ENCODE peak calls at places on chromosome 20, in eight cellular contexts. One of them, this sample, is unnamed.

GRCh38 chr20:47792021-47792618 is 6.8 kb upstream of the SULF2 start:
- DNase-seq in GM04504: peak; percentile 91
- DNase-seq in CD8-positive, alpha-beta memory T cell: no peak
- DNase-seq in neural crest cell: no peak
- DNase-seq in naive thymus-derived CD8-positive, alpha-beta T cell: no peak
- DNase-seq in NCI-H2171 treated with DMSO at 0.1 percent for 48 hours: peak; percentile 83
- DNase-seq in ACHN: peak; percentile 62
- DNase-seq in brain microvascular endothelial cell: peak; percentile 88
- DNase-seq in this sample: peak; percentile 69

GRCh38 chr20:48478370-48478769 is 349.4 kb downstream of the PREX1 start:
- DNase-seq in GM04504: no peak
- DNase-seq in CD8-positive, alpha-beta memory T cell: no peak
- DNase-seq in neural crest cell: no peak
- DNase-seq in naive thymus-derived CD8-positive, alpha-beta T cell: no peak
- DNase-seq in NCI-H2171 treated with DMSO at 0.1 percent for 48 hours: no peak
- DNase-seq in ACHN: no peak
- DNase-seq in brain microvascular endothelial cell: no peak
- DNase-seq in this sample: no peak

GRCh38 chr20:16518784-16519084 is 54.5 kb downstream of the KIF16B start:
- DNase-seq in GM04504: no peak
- DNase-seq in CD8-positive, alpha-beta memory T cell: no peak
- DNase-seq in neural crest cell: no peak
- DNase-seq in naive thymus-derived CD8-positive, alpha-beta T cell: no peak
- DNase-seq in NCI-H2171 treated with DMSO at 0.1 percent for 48 hours: peak; percentile 44
- DNase-seq in ACHN: no peak
- DNase-seq in brain microvascular endothelial cell: no peak
- DNase-seq in this sample: no peak

GRCh38 chr20:878511-879307 is 37.4 kb downstream of the ANGPT4 start:
- DNase-seq in GM04504: no peak
- DNase-seq in CD8-positive, alpha-beta memory T cell: no peak
- DNase-seq in neural crest cell: peak; percentile 64
- DNase-seq in naive thymus-derived CD8-positive, alpha-beta T cell: no peak
- DNase-seq in NCI-H2171 treated with DMSO at 0.1 percent for 48 hours: no peak
- DNase-seq in ACHN: peak; percentile 37
- DNase-seq in brain microvascular endothelial cell: no peak
- DNase-seq in this sample: peak; percentile 65

GRCh38 chr20:49656304-49656703 is 57.4 kb downstream of the B4GALT5 start:
- DNase-seq in GM04504: no peak
- DNase-seq in CD8-positive, alpha-beta memory T cell: no peak
- DNase-seq in neural crest cell: no peak
- DNase-seq in naive thymus-derived CD8-positive, alpha-beta T cell: no peak
- DNase-seq in NCI-H2171 treated with DMSO at 0.1 percent for 48 hours: peak; percentile 15
- DNase-seq in ACHN: no peak
- DNase-seq in brain microvascular endothelial cell: no peak
- DNase-seq in this sample: no peak

GRCh38 chr20:57255183-57255582 is 11.3 kb downstream of the BMP7 start:
- DNase-seq in GM04504: no peak
- DNase-seq in CD8-positive, alpha-beta memory T cell: no peak
- DNase-seq in neural crest cell: no peak
- DNase-seq in naive thymus-derived CD8-positive, alpha-beta T cell: no peak
- DNase-seq in NCI-H2171 treated with DMSO at 0.1 percent for 48 hours: no peak
- DNase-seq in ACHN: no peak
- DNase-seq in brain microvascular endothelial cell: no peak
- DNase-seq in this sample: no peak

GRCh38 chr20:38270869-38271608 is 10.5 kb upstream of the KIAA1755 start:
- DNase-seq in GM04504: peak; percentile 76
- DNase-seq in CD8-positive, alpha-beta memory T cell: no peak
- DNase-seq in neural crest cell: no peak
- DNase-seq in naive thymus-derived CD8-positive, alpha-beta T cell: no peak
- DNase-seq in NCI-H2171 treated with DMSO at 0.1 percent for 48 hours: no peak
- DNase-seq in ACHN: peak; percentile 25
- DNase-seq in brain microvascular endothelial cell: peak; percentile 97
- DNase-seq in this sample: peak; percentile 77

GRCh38 chr20:46351357-46352058 is 43.2 kb upstream of the CDH22 start:
- DNase-seq in GM04504: no peak
- DNase-seq in CD8-positive, alpha-beta memory T cell: no peak
- DNase-seq in neural crest cell: no peak
- DNase-seq in naive thymus-derived CD8-positive, alpha-beta T cell: no peak
- DNase-seq in NCI-H2171 treated with DMSO at 0.1 percent for 48 hours: no peak
- DNase-seq in ACHN: no peak
- DNase-seq in brain microvascular endothelial cell: no peak
- DNase-seq in this sample: no peak

GRCh38 chr20:19466204-19466928 is 253.9 kb downstream of the SLC24A3 start:
- DNase-seq in GM04504: no peak
- DNase-seq in CD8-positive, alpha-beta memory T cell: no peak
- DNase-seq in neural crest cell: no peak
- DNase-seq in naive thymus-derived CD8-positive, alpha-beta T cell: no peak
- DNase-seq in NCI-H2171 treated with DMSO at 0.1 percent for 48 hours: no peak
- DNase-seq in ACHN: no peak
- DNase-seq in brain microvascular endothelial cell: no peak
- DNase-seq in this sample: no peak

GRCh38 chr20:62633571-62634329 is 8.6 kb upstream of the SLCO4A1 start:
- DNase-seq in GM04504: no peak
- DNase-seq in CD8-positive, alpha-beta memory T cell: no peak
- DNase-seq in neural crest cell: no peak
- DNase-seq in naive thymus-derived CD8-positive, alpha-beta T cell: no peak
- DNase-seq in NCI-H2171 treated with DMSO at 0.1 percent for 48 hours: no peak
- DNase-seq in ACHN: no peak
- DNase-seq in brain microvascular endothelial cell: no peak
- DNase-seq in this sample: no peak

GRCh38 chr20:54389872-54390271 is 85.5 kb upstream of the DOK5 start:
- DNase-seq in GM04504: no peak
- DNase-seq in CD8-positive, alpha-beta memory T cell: no peak
- DNase-seq in neural crest cell: no peak
- DNase-seq in naive thymus-derived CD8-positive, alpha-beta T cell: no peak
- DNase-seq in NCI-H2171 treated with DMSO at 0.1 percent for 48 hours: peak; percentile 14
- DNase-seq in ACHN: no peak
- DNase-seq in brain microvascular endothelial cell: no peak
- DNase-seq in this sample: no peak

GRCh38 chr20:5696011-5696559 is 54.1 kb upstream of the SHLD1 start:
- DNase-seq in GM04504: peak; percentile 28
- DNase-seq in CD8-positive, alpha-beta memory T cell: no peak
- DNase-seq in neural crest cell: no peak
- DNase-seq in naive thymus-derived CD8-positive, alpha-beta T cell: no peak
- DNase-seq in NCI-H2171 treated with DMSO at 0.1 percent for 48 hours: no peak
- DNase-seq in ACHN: no peak
- DNase-seq in brain microvascular endothelial cell: peak; percentile 92
- DNase-seq in this sample: no peak

GRCh38 chr20:10798811-10799210 is 125.0 kb upstream of the JAG1 start:
- DNase-seq in GM04504: no peak
- DNase-seq in CD8-positive, alpha-beta memory T cell: no peak
- DNase-seq in neural crest cell: no peak
- DNase-seq in naive thymus-derived CD8-positive, alpha-beta T cell: no peak
- DNase-seq in NCI-H2171 treated with DMSO at 0.1 percent for 48 hours: no peak
- DNase-seq in ACHN: no peak
- DNase-seq in brain microvascular endothelial cell: no peak
- DNase-seq in this sample: no peak

GRCh38 chr20:19743650-19744015 is 14.4 kb upstream of the RIN2 start:
- DNase-seq in GM04504: no peak
- DNase-seq in CD8-positive, alpha-beta memory T cell: no peak
- DNase-seq in neural crest cell: no peak
- DNase-seq in naive thymus-derived CD8-positive, alpha-beta T cell: no peak
- DNase-seq in NCI-H2171 treated with DMSO at 0.1 percent for 48 hours: no peak
- DNase-seq in ACHN: no peak
- DNase-seq in brain microvascular endothelial cell: no peak
- DNase-seq in this sample: no peak

GRCh38 chr20:60959971-60960370 is 292.1 kb upstream of the CDH4 start:
- DNase-seq in GM04504: no peak
- DNase-seq in CD8-positive, alpha-beta memory T cell: no peak
- DNase-seq in neural crest cell: no peak
- DNase-seq in naive thymus-derived CD8-positive, alpha-beta T cell: no peak
- DNase-seq in NCI-H2171 treated with DMSO at 0.1 percent for 48 hours: no peak
- DNase-seq in ACHN: no peak
- DNase-seq in brain microvascular endothelial cell: no peak
- DNase-seq in this sample: no peak

GRCh38 chr20:11387189-11387754 is 530.4 kb upstream of the BTBD3 start:
- DNase-seq in GM04504: peak; percentile 71
- DNase-seq in CD8-positive, alpha-beta memory T cell: no peak
- DNase-seq in neural crest cell: no peak
- DNase-seq in naive thymus-derived CD8-positive, alpha-beta T cell: no peak
- DNase-seq in NCI-H2171 treated with DMSO at 0.1 percent for 48 hours: no peak
- DNase-seq in ACHN: no peak
- DNase-seq in brain microvascular endothelial cell: peak; percentile 89
- DNase-seq in this sample: no peak

GRCh38 chr20:13119583-13119982 is 101.5 kb upstream of the ISM1 start:
- DNase-seq in GM04504: peak; percentile 37
- DNase-seq in CD8-positive, alpha-beta memory T cell: peak; percentile 43
- DNase-seq in neural crest cell: peak; percentile 54
- DNase-seq in naive thymus-derived CD8-positive, alpha-beta T cell: no peak
- DNase-seq in NCI-H2171 treated with DMSO at 0.1 percent for 48 hours: peak; percentile 83
- DNase-seq in ACHN: peak; percentile 59
- DNase-seq in brain microvascular endothelial cell: peak; percentile 61
- DNase-seq in this sample: peak; percentile 59

This sample was measured in COLO829.